ENCODE peak calls at places on chromosomes 2 and 18, in seven cellular contexts. E is thyroid gland; G is Caki2; I is GM10248; H is stimulated activated CD4-positive, alpha-beta T cell treated with anti-CD3 and anti-CD28 coated beads, Interleukin-12 subunit alpha, Interleukin-12 subunit beta, amount 100 ng/mL, for 48 hours; C is Daoy; T is A549. K is an unnamed sample.

GRCh38 chr2:26429779-26430654 is 28.3 kb downstream of the DRC1 start:
- DNase-seq in E (peak), G (no peak), I (no peak), H (no peak), C (peak), T (no peak), K (peak)

GRCh38 chr2:149134335-149134923 is 95.9 kb downstream of the LYPD6B start:
- DNase-seq in E (no peak), G (no peak), I (no peak), H (no peak), C (no peak), T (no peak), K (no peak)

GRCh38 chr18:70523035-70523797 is 234.4 kb downstream of the SOCS6 start:
- DNase-seq in E (no peak), G (no peak), I (no peak), H (no peak), C (no peak), T (no peak), K (no peak)

GRCh38 chr18:9720327-9720726 is 12.2 kb downstream of the RAB31 start:
- DNase-seq in E (no peak), G (no peak), I (no peak), H (no peak), C (no peak), T (no peak), K (no peak)

GRCh38 chr2:11705063-11705462 is 35.1 kb upstream of the NTSR2 start:
- DNase-seq in E (no peak), G (no peak), I (no peak), H (no peak), C (no peak), T (no peak), K (no peak)

GRCh38 chr2:46831037-46831868 is 84.4 kb downstream of the MCFD2 start:
- DNase-seq in E (no peak), G (no peak), I (no peak), H (no peak), C (no peak), T (no peak), K (no peak)

GRCh38 chr2:217370391-217370790 is 510.5 kb upstream of the TNP1 start:
- DNase-seq in E (no peak), G (peak), I (no peak), H (peak), C (peak), T (no peak), K (no peak)

GRCh38 chr2:147425437-147426038 is 419.3 kb upstream of the ACVR2A start:
- DNase-seq in E (no peak), G (peak), I (no peak), H (no peak), C (no peak), T (no peak), K (no peak)

GRCh38 chr2:124248366-124248765 is 223.3 kb downstream of the CNTNAP5 start:
- DNase-seq in E (no peak), G (no peak), I (no peak), H (no peak), C (no peak), T (no peak), K (no peak)

GRCh38 chr2:138323382-138324067 is 178.0 kb upstream of the SPOPL start:
- DNase-seq in E (no peak), G (no peak), I (no peak), H (no peak), C (no peak), T (no peak), K (no peak)

GRCh38 chr2:183037281-183037659 is 987 bp downstream of the NCKAP1 start:
- DNase-seq in E (no peak), G (peak), I (no peak), H (no peak), C (peak), T (no peak), K (no peak)

GRCh38 chr2:219803294-219803693 is 175.9 kb downstream of the SLC4A3 start:
- DNase-seq in E (no peak), G (peak), I (no peak), H (no peak), C (peak), T (no peak), K (no peak)

GRCh38 chr2:240798327-240798905 is 21.6 kb downstream of the KIF1A start:
- DNase-seq in E (no peak), G (no peak), I (no peak), H (no peak), C (no peak), T (no peak), K (no peak)

GRCh38 chr2:62200291-62200841 is 4.5 kb downstream of the B3GNT2 start:
- DNase-seq in E (no peak), G (no peak), I (no peak), H (no peak), C (no peak), T (no peak), K (no peak)

GRCh38 chr2:241801611-241802420 is 7.2 kb upstream of the NEU4 start:
- DNase-seq in E (no peak), G (no peak), I (peak), H (no peak), C (no peak), T (no peak), K (no peak)

GRCh38 chr2:139271879-139272278 is 491.7 kb upstream of the NXPH2 start:
- DNase-seq in E (no peak), G (no peak), I (no peak), H (no peak), C (no peak), T (no peak), K (no peak)

GRCh38 chr2:95383635-95384027 is 18.9 kb upstream of the FAHD2A start:
- DNase-seq in E (no peak), G (no peak), I (no peak), H (no peak), C (no peak), T (no peak), K (no peak)

GRCh38 chr2:55419236-55419513 is 481 bp downstream of the CCDC88A start:
- DNase-seq in E (peak), G (peak), I (no peak), H (no peak), C (peak), T (peak), K (no peak)

GRCh38 chr2:113181491-113182051 is 7.8 kb downstream of the PSD4 start:
- DNase-seq in E (peak), G (no peak), I (no peak), H (no peak), C (no peak), T (no peak), K (no peak)

GRCh38 chr18:56146565-56146964 is 491.8 kb downstream of the TXNL1 start:
- DNase-seq in E (no peak), G (no peak), I (no peak), H (no peak), C (no peak), T (no peak), K (no peak)

GRCh38 chr2:82748653-82749052 is 1710.4 kb downstream of the SUCLG1 start:
- DNase-seq in E (no peak), G (no peak), I (no peak), H (no peak), C (no peak), T (no peak), K (no peak)

GRCh38 chr2:47269316-47270232 is 114.5 kb upstream of the STPG4 start:
- DNase-seq in E (peak), G (peak), I (no peak), H (no peak), C (peak), T (peak), K (peak)

GRCh38 chr2:85457877-85458316 is 39.4 kb downstream of the SH2D6 start:
- DNase-seq in E (no peak), G (peak), I (no peak), H (no peak), C (peak), T (no peak), K (no peak)

GRCh38 chr2:20525041-20526035 is 78.5 kb downstream of the RHOB start:
- DNase-seq in E (peak), G (peak), I (peak), H (no peak), C (peak), T (no peak), K (peak)

GRCh38 chr2:113219889-113220641 is 46.3 kb downstream of the PSD4 start:
- DNase-seq in E (peak), G (peak), I (no peak), H (no peak), C (peak), T (peak), K (peak)

GRCh38 chr2:229714080-229714735 is at the start of gene DNER:
- DNase-seq in E (no peak), G (peak), I (peak), H (peak), C (peak), T (peak), K (no peak)

GRCh38 chr2:14587119-14587518 is 45.4 kb upstream of the LRATD1 start:
- DNase-seq in E (no peak), G (peak), I (no peak), H (no peak), C (no peak), T (no peak), K (no peak)

GRCh38 chr18:9690418-9691178 is 17.5 kb upstream of the RAB31 start:
- DNase-seq in E (no peak), G (peak), I (no peak), H (no peak), C (no peak), T (no peak), K (no peak)

GRCh38 chr2:235523486-235524150 is 29.8 kb downstream of the AGAP1 start:
- DNase-seq in E (no peak), G (no peak), I (no peak), H (no peak), C (no peak), T (no peak), K (no peak)

GRCh38 chr2:236172866-236173733 is 4.9 kb upstream of the GBX2 start:
- DNase-seq in E (no peak), G (no peak), I (no peak), H (no peak), C (no peak), T (no peak), K (no peak)